ENCODE peak calls at places on chromosomes 6 and 20, in nine cellular contexts. X is neuronal stem cell; P is H9; F is IMR-90; O is adrenal gland; K is endothelial cell of umbilical vein; I is hepatocyte; M is ovary; N is CD8-positive, alpha-beta T cell. C is an unnamed sample.

GRCh38 chr20:45670139-45670538 is at the start of gene WFDC11:
- DNase-seq in M (no peak), F (no peak), I (no peak), K (no peak), O (no peak), X (no peak), P (no peak), N (no peak), C (no peak)

GRCh38 chr6:112482373-112482772 is 135.2 kb downstream of the RFPL4B start:
- DNase-seq in F (no peak), N (no peak), K (no peak), X (no peak), O (no peak), P (no peak), I (peak; percentile 16), M (no peak), C (no peak)

GRCh38 chr20:22341508-22341907 is 242.9 kb downstream of the FOXA2 start:
- DNase-seq in I (no peak), P (no peak), M (no peak), O (no peak), X (no peak), N (no peak), K (no peak), F (no peak), C (no peak)

GRCh38 chr6:111087106-111087835 is at the start of gene SLC16A10:
- DNase-seq in I (peak; percentile 89), F (no peak), N (peak; percentile 81), K (peak; percentile 35), P (peak; percentile 87), M (peak; percentile 81), X (peak; percentile 82), O (peak; percentile 89), C (peak; percentile 89)

GRCh38 chr6:100620085-100620484 is 155.4 kb upstream of the SIM1 start:
- DNase-seq in P (no peak), O (no peak), F (peak; percentile 94), N (no peak), K (peak; percentile 7), X (no peak), M (no peak), I (no peak), C (no peak)

GRCh38 chr6:168367285-168367720 is 47.7 kb upstream of the DACT2 start:
- DNase-seq in P (no peak), K (no peak), I (no peak), X (no peak), N (no peak), M (no peak), O (no peak), F (no peak), C (no peak)

GRCh38 chr20:19789446-19789845 is 31.4 kb downstream of the RIN2 start:
- DNase-seq in P (no peak), X (no peak), N (no peak), M (no peak), F (no peak), K (no peak), O (no peak), I (no peak), C (peak; percentile 45)

GRCh38 chr6:113381957-113382356 is 475.2 kb upstream of the MARCKS start:
- DNase-seq in O (peak; percentile 52), X (no peak), K (peak; percentile 82), M (no peak), I (no peak), N (no peak), F (peak; percentile 75), P (no peak), C (no peak)

GRCh38 chr6:105882071-105882803 is 203.9 kb upstream of the PRDM1 start:
- DNase-seq in N (no peak), X (no peak), M (no peak), O (no peak), K (no peak), I (no peak), P (no peak), F (peak; percentile 66), C (no peak)

GRCh38 chr6:150528648-150529285 is 70.9 kb upstream of the PLEKHG1 start:
- DNase-seq in P (peak; percentile 84), N (no peak), F (peak; percentile 1), K (peak; percentile 8), M (peak; percentile 63), O (peak; percentile 27), I (peak; percentile 71), X (peak; percentile 48), C (peak; percentile 77)

GRCh38 chr6:123908813-123909212 is 105.1 kb downstream of the NKAIN2 start:
- DNase-seq in N (no peak), F (no peak), I (no peak), P (no peak), O (no peak), M (no peak), K (no peak), X (no peak), C (no peak)

GRCh38 chr6:167797079-167797870 is 29.4 kb upstream of the AFDN start:
- DNase-seq in I (no peak), M (no peak), O (no peak), K (no peak), F (no peak), P (no peak), X (no peak), N (no peak), C (no peak)

GRCh38 chr6:100343678-100344077 is 121.0 kb downstream of the SIM1 start:
- DNase-seq in M (no peak), X (no peak), I (no peak), F (peak; percentile 73), K (peak; percentile 38), N (no peak), P (no peak), O (no peak), C (no peak)

GRCh38 chr6:139240161-139241010 is 51.4 kb downstream of the TXLNB start:
- DNase-seq in N (no peak), M (no peak), K (peak; percentile 67), F (peak; percentile 96), X (no peak), O (peak; percentile 34), P (no peak), I (peak; percentile 53), C (no peak)

GRCh38 chr6:14274552-14275492 is 157.2 kb downstream of the CD83 start:
- DNase-seq in I (no peak), P (peak; percentile 24), O (no peak), F (no peak), N (no peak), K (no peak), X (no peak), M (no peak), C (no peak)

GRCh38 chr6:31075528-31075927 is 36.8 kb downstream of the C6orf15 start:
- DNase-seq in K (no peak), F (peak; percentile 90), P (no peak), O (no peak), M (no peak), X (no peak), N (no peak), I (no peak), C (no peak)

GRCh38 chr6:114342826-114343781 is at the start of gene HS3ST5:
- DNase-seq in X (peak; percentile 70), I (peak; percentile 81), N (no peak), O (no peak), K (no peak), M (no peak), F (peak; percentile 8), P (peak; percentile 88), C (peak; percentile 89)

DNA sequence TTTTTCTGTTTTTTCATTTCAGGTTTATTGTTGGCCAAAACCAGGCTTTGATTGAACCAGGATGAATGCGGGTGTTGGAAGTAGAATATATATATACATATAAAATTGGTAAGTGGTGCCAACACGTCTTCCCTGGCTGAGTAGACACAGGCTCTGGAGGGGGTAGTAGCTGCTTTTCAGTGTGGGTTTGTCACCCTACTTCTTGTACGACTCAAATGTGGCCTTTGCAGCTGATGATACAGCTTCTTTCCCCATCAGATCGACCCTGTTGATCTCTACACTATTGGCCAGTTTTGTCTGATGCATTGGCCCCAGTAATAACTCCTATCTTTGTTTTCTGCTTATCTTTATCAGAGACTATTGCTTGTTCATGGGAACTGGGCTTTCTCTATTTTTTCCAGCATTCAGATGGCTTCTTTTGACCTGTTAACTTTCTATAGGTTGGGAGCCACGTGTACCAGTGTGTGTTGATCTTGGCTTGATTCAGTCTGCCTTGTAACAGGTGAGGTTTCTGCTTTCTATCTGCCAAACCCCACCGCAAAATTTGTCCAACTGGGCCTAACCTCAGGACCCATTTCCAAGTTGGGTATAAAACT is 2.7 kb upstream of the ZNFX1 start:
- DNase-seq in X (no peak), P (no peak), K (no peak), I (peak; percentile 2), N (no peak), M (no peak), F (no peak), O (no peak), C (no peak)
- H3K4me1 ChIP-seq in X (no peaks in the 10 kb centered on the region), P (no peaks in the 10 kb centered on the region), K (peaks cover 57% of the 10 kb centered on the region), I (peaks cover 61% of the 10 kb centered on the region), N (peaks cover 63% of the 10 kb centered on the region), M (peaks cover 14% of the 10 kb centered on the region), F (peaks cover 7% of the 10 kb centered on the region), O (peaks cover 29% of the 10 kb centered on the region), C (peaks cover 40% of the 10 kb centered on the region)

GRCh38 chr6:145865175-145865574 is 50.6 kb upstream of the FBXO30 start:
- DNase-seq in N (no peak), K (peak; percentile 44), O (no peak), M (no peak), P (no peak), F (no peak), I (no peak), X (no peak), C (peak; percentile 19)

GRCh38 chr6:145865595-145865994 is 51.0 kb upstream of the FBXO30 start:
- DNase-seq in O (no peak), N (no peak), M (no peak), X (no peak), P (no peak), K (no peak), F (no peak), I (no peak), C (no peak)

GRCh38 chr6:145866449-145867401 is 52.1 kb upstream of the FBXO30 start:
- DNase-seq in X (no peak), K (no peak), O (no peak), M (no peak), N (no peak), P (no peak), I (no peak), F (no peak), C (no peak)

GRCh38 chr6:145863396-145863795 is 48.8 kb upstream of the FBXO30 start:
- DNase-seq in I (no peak), X (no peak), O (no peak), F (no peak), N (no peak), K (no peak), P (no peak), M (no peak), C (no peak)

GRCh38 chr6:145863988-145864616 is 49.5 kb upstream of the FBXO30 start:
- DNase-seq in P (no peak), I (no peak), F (no peak), N (no peak), X (no peak), M (no peak), K (no peak), O (no peak), C (no peak)
- H3K27ac ChIP-seq in P (no peak overlapping the region), I (no peak overlapping the region), F (no peak overlapping the region), N (no peak overlapping the region), X (no peak overlapping the region), M (no peak overlapping the region), K (no peak overlapping the region), O (no peak overlapping the region), C (no peak overlapping the region)

GRCh38 chr6:130288065-130288464 is 65.3 kb upstream of the SAMD3 start:
- DNase-seq in M (no peak), P (no peak), F (peak; percentile 2), O (no peak), X (no peak), I (no peak), K (no peak), N (no peak), C (no peak)
- H3K4me1 ChIP-seq in M (no peaks in the 10 kb centered on the region), P (no peaks in the 10 kb centered on the region), F (no peaks in the 10 kb centered on the region), O (no peaks in the 10 kb centered on the region), X (no peaks in the 10 kb centered on the region), I (no peaks in the 10 kb centered on the region), K (no peaks in the 10 kb centered on the region), N (no peaks in the 10 kb centered on the region), C (no peaks in the 10 kb centered on the region)

GRCh38 chr6:77456531-77457248 is 6.6 kb downstream of the HTR1B start:
- DNase-seq in X (no peak), M (no peak), N (no peak), O (no peak), P (peak; percentile 40), F (peak; percentile 100), I (peak; percentile 54), K (peak; percentile 96), C (no peak)
- H3K27ac ChIP-seq in X (no peak overlapping the region), M (no peak overlapping the region), N (no peak overlapping the region), O (no peak overlapping the region), P (no peak overlapping the region), F (peak overlapping the region; percentile 97), I (peak overlapping the region; percentile 71), K (peak overlapping the region; percentile 85), C (no peak overlapping the region)

C was measured in neural progenitor cell.